ENCODE peak calls at places on chromosomes 3 and 15, in five cellular contexts. One of them, this sample, is unnamed.

GRCh38 chr3:116001063-116001765 is 377.9 kb downstream of the GAP43 start:
- DNase-seq in WERI-Rb-1: no peak
- DNase-seq in AG04450: no peak
- DNase-seq in effector memory CD4-positive, alpha-beta T cell: no peak
- DNase-seq in colonic mucosa: no peak
- DNase-seq in this sample: no peak

GRCh38 chr15:61421938-61422337 is 192.8 kb upstream of the RORA start:
- DNase-seq in effector memory CD4-positive, alpha-beta T cell: no peak
- DNase-seq in AG04450: no peak
- DNase-seq in WERI-Rb-1: no peak
- DNase-seq in colonic mucosa: no peak
- DNase-seq in this sample: no peak

GRCh38 chr3:197501879-197502620 is 53.7 kb downstream of the BDH1 start:
- DNase-seq in WERI-Rb-1: peak
- DNase-seq in AG04450: no peak
- DNase-seq in effector memory CD4-positive, alpha-beta T cell: no peak
- DNase-seq in colonic mucosa: peak
- DNase-seq in this sample: peak

GRCh38 chr3:196499807-196500524 is 3.6 kb downstream of the RNF168 start:
- DNase-seq in colonic mucosa: no peak
- DNase-seq in effector memory CD4-positive, alpha-beta T cell: no peak
- DNase-seq in WERI-Rb-1: no peak
- DNase-seq in AG04450: no peak
- DNase-seq in this sample: no peak

GRCh38 chr3:185503467-185503975 is 4.7 kb upstream of the TMEM41A start:
- DNase-seq in effector memory CD4-positive, alpha-beta T cell: no peak
- DNase-seq in colonic mucosa: no peak
- DNase-seq in AG04450: no peak
- DNase-seq in WERI-Rb-1: no peak
- DNase-seq in this sample: no peak

GRCh38 chr3:150725548-150725947 is 21.8 kb upstream of the ERICH6 start:
- DNase-seq in colonic mucosa: peak
- DNase-seq in WERI-Rb-1: no peak
- DNase-seq in AG04450: no peak
- DNase-seq in effector memory CD4-positive, alpha-beta T cell: no peak
- DNase-seq in this sample: no peak

GRCh38 chr3:40631341-40631995 is 106.7 kb downstream of the ZNF621 start:
- DNase-seq in WERI-Rb-1: peak
- DNase-seq in colonic mucosa: peak
- DNase-seq in AG04450: no peak
- DNase-seq in effector memory CD4-positive, alpha-beta T cell: no peak
- DNase-seq in this sample: no peak

GRCh38 chr3:141151439-141151838 is 80.2 kb upstream of the PXYLP1 start:
- DNase-seq in AG04450: no peak
- DNase-seq in colonic mucosa: no peak
- DNase-seq in WERI-Rb-1: no peak
- DNase-seq in effector memory CD4-positive, alpha-beta T cell: no peak
- DNase-seq in this sample: no peak

GRCh38 chr3:62761711-62762110 is 113.5 kb downstream of the CADPS start:
- DNase-seq in colonic mucosa: no peak
- DNase-seq in AG04450: no peak
- DNase-seq in WERI-Rb-1: peak
- DNase-seq in effector memory CD4-positive, alpha-beta T cell: no peak
- DNase-seq in this sample: no peak

GRCh38 chr3:165640970-165641369 is 196.3 kb downstream of the BCHE start:
- DNase-seq in AG04450: no peak
- DNase-seq in effector memory CD4-positive, alpha-beta T cell: no peak
- DNase-seq in colonic mucosa: no peak
- DNase-seq in WERI-Rb-1: no peak
- DNase-seq in this sample: no peak

GRCh38 chr3:126996905-126997304 is 14.0 kb downstream of the PLXNA1 start:
- DNase-seq in AG04450: no peak
- DNase-seq in WERI-Rb-1: no peak
- DNase-seq in effector memory CD4-positive, alpha-beta T cell: no peak
- DNase-seq in colonic mucosa: no peak
- DNase-seq in this sample: no peak

GRCh38 chr3:30915782-30916181 is 21.3 kb upstream of the GADL1 start:
- DNase-seq in AG04450: no peak
- DNase-seq in effector memory CD4-positive, alpha-beta T cell: no peak
- DNase-seq in colonic mucosa: no peak
- DNase-seq in WERI-Rb-1: no peak
- DNase-seq in this sample: no peak

GRCh38 chr3:120177907-120178306 is 83.7 kb upstream of the GSK3B start:
- DNase-seq in effector memory CD4-positive, alpha-beta T cell: no peak
- DNase-seq in colonic mucosa: no peak
- DNase-seq in AG04450: no peak
- DNase-seq in WERI-Rb-1: no peak
- DNase-seq in this sample: no peak

GRCh38 chr3:72437666-72438065 is 410.6 kb downstream of the SHQ1 start:
- DNase-seq in effector memory CD4-positive, alpha-beta T cell: no peak
- DNase-seq in AG04450: no peak
- DNase-seq in colonic mucosa: no peak
- DNase-seq in WERI-Rb-1: no peak
- DNase-seq in this sample: no peak

GRCh38 chr3:181726351-181727121 is 14.8 kb downstream of the SOX2 start:
- DNase-seq in WERI-Rb-1: peak
- DNase-seq in AG04450: no peak
- DNase-seq in effector memory CD4-positive, alpha-beta T cell: no peak
- DNase-seq in colonic mucosa: no peak
- DNase-seq in this sample: no peak

GRCh38 chr3:13475871-13476590 is 4.1 kb upstream of the HDAC11 start:
- DNase-seq in WERI-Rb-1: no peak
- DNase-seq in effector memory CD4-positive, alpha-beta T cell: no peak
- DNase-seq in AG04450: no peak
- DNase-seq in colonic mucosa: no peak
- DNase-seq in this sample: peak

GRCh38 chr3:104596551-104596950 is 770.2 kb upstream of the ALCAM start:
- DNase-seq in effector memory CD4-positive, alpha-beta T cell: no peak
- DNase-seq in colonic mucosa: no peak
- DNase-seq in WERI-Rb-1: peak
- DNase-seq in AG04450: peak
- DNase-seq in this sample: no peak

GRCh38 chr3:11568503-11569155 is 75.1 kb downstream of the VGLL4 start:
- DNase-seq in AG04450: peak
- DNase-seq in colonic mucosa: no peak
- DNase-seq in WERI-Rb-1: no peak
- DNase-seq in effector memory CD4-positive, alpha-beta T cell: no peak
- DNase-seq in this sample: no peak

GRCh38 chr3:15300318-15301078 is 31.9 kb downstream of the SH3BP5 start:
- DNase-seq in effector memory CD4-positive, alpha-beta T cell: no peak
- DNase-seq in colonic mucosa: no peak
- DNase-seq in AG04450: no peak
- DNase-seq in WERI-Rb-1: no peak
- DNase-seq in this sample: no peak

GRCh38 chr3:16106050-16106449 is 68.4 kb upstream of the GALNT15 start:
- DNase-seq in effector memory CD4-positive, alpha-beta T cell: no peak
- DNase-seq in colonic mucosa: no peak
- DNase-seq in AG04450: no peak
- DNase-seq in WERI-Rb-1: no peak
- DNase-seq in this sample: no peak

GRCh38 chr15:42084465-42085235 is 9.7 kb downstream of the PLA2G4D start:
- DNase-seq in AG04450: peak
- DNase-seq in colonic mucosa: peak
- DNase-seq in effector memory CD4-positive, alpha-beta T cell: peak
- DNase-seq in WERI-Rb-1: peak
- DNase-seq in this sample: peak

GRCh38 chr15:74258456-74259323 is 22.6 kb downstream of the CCDC33 start:
- DNase-seq in effector memory CD4-positive, alpha-beta T cell: no peak
- DNase-seq in AG04450: no peak
- DNase-seq in WERI-Rb-1: no peak
- DNase-seq in colonic mucosa: no peak
- DNase-seq in this sample: no peak

GRCh38 chr3:62084558-62084957 is 288.8 kb downstream of the FEZF2 start:
- DNase-seq in colonic mucosa: no peak
- DNase-seq in AG04450: no peak
- DNase-seq in WERI-Rb-1: peak
- DNase-seq in effector memory CD4-positive, alpha-beta T cell: no peak
- DNase-seq in this sample: no peak

GRCh38 chr15:51576911-51577500 is 45.6 kb downstream of the DMXL2 start:
- DNase-seq in effector memory CD4-positive, alpha-beta T cell: no peak
- DNase-seq in colonic mucosa: no peak
- DNase-seq in AG04450: no peak
- DNase-seq in WERI-Rb-1: no peak
- DNase-seq in this sample: no peak

GRCh38 chr3:20528180-20528579 is 342.2 kb upstream of the SGO1 start:
- DNase-seq in AG04450: no peak
- DNase-seq in colonic mucosa: no peak
- DNase-seq in effector memory CD4-positive, alpha-beta T cell: no peak
- DNase-seq in WERI-Rb-1: no peak
- DNase-seq in this sample: no peak

GRCh38 chr3:87413821-87414220 is 137.4 kb upstream of the POU1F1 start:
- DNase-seq in colonic mucosa: no peak
- DNase-seq in AG04450: no peak
- DNase-seq in WERI-Rb-1: no peak
- DNase-seq in effector memory CD4-positive, alpha-beta T cell: no peak
- DNase-seq in this sample: no peak

GRCh38 chr15:78264304-78265136 is at the start of gene DNAJA4:
- DNase-seq in WERI-Rb-1: no peak
- DNase-seq in colonic mucosa: peak
- DNase-seq in AG04450: no peak
- DNase-seq in effector memory CD4-positive, alpha-beta T cell: peak
- DNase-seq in this sample: peak
- H3K4me3 ChIP-seq in WERI-Rb-1: no peak
- H3K4me3 ChIP-seq in colonic mucosa: peak
- H3K4me3 ChIP-seq in AG04450: peak
- H3K4me3 ChIP-seq in effector memory CD4-positive, alpha-beta T cell: peak
- H3K4me3 ChIP-seq in this sample: peak

DNA sequence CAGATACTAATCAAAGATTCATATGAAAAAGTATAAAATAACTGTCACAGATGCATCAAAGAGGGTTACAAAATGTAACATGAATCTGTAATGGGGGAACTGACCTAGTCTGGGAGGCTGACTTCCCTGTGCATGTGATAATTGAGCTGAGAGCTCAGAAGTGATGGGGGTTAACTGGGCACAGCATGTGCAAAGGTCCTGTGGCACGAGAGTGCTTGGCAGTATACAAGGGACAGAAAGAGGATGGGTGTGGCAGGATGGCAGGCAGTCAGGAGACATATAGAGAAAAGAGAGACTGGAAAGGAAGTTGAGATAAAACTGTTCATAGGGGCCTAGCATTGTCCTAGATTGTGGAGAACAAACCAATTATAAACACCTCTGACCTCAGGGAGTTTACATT is 47.8 kb upstream of the IREB2 start:
- DNase-seq in AG04450: no peak
- DNase-seq in WERI-Rb-1: no peak
- DNase-seq in colonic mucosa: no peak
- DNase-seq in effector memory CD4-positive, alpha-beta T cell: no peak
- DNase-seq in this sample: no peak
- H3K27ac ChIP-seq in AG04450: no peak
- H3K27ac ChIP-seq in WERI-Rb-1: no peak
- H3K27ac ChIP-seq in colonic mucosa: no peak
- H3K27ac ChIP-seq in effector memory CD4-positive, alpha-beta T cell: no peak
- H3K27ac ChIP-seq in this sample: no peak

DNA sequence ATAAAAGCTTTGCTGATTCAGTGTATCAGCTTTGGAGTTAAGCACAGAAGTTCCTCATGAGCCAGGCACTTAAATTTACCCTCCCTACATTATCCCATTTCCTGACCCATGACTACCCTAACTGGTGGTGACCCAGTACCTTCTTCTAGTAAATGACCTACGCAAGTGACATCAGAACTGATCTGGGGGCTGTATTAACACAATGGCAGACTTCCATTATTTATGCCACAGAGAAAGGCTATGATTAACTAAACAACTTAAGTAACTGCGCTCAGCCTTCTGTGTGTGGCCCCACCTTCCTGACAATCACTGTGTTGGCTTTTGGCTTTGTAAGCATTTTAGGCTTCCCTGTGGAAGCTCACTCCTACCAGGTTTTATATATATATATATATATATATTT is 1.9 kb downstream of the MB21D2 start:
- DNase-seq in colonic mucosa: no peak
- DNase-seq in WERI-Rb-1: no peak
- DNase-seq in effector memory CD4-positive, alpha-beta T cell: no peak
- DNase-seq in AG04450: no peak
- DNase-seq in this sample: no peak
- H3K4me3 ChIP-seq in colonic mucosa: peak
- H3K4me3 ChIP-seq in WERI-Rb-1: no peak
- H3K4me3 ChIP-seq in effector memory CD4-positive, alpha-beta T cell: no peak
- H3K4me3 ChIP-seq in AG04450: peak
- H3K4me3 ChIP-seq in this sample: no peak

GRCh38 chr3:124584245-124584551 is 146.1 kb upstream of the UMPS start:
- DNase-seq in colonic mucosa: no peak
- DNase-seq in WERI-Rb-1: no peak
- DNase-seq in AG04450: no peak
- DNase-seq in effector memory CD4-positive, alpha-beta T cell: no peak
- DNase-seq in this sample: no peak
- H3K27ac ChIP-seq in colonic mucosa: no peak
- H3K27ac ChIP-seq in WERI-Rb-1: no peak
- H3K27ac ChIP-seq in AG04450: no peak
- H3K27ac ChIP-seq in effector memory CD4-positive, alpha-beta T cell: no peak
- H3K27ac ChIP-seq in this sample: no peak

GRCh38 chr3:98068824-98069223 is 18.1 kb upstream of the OR5AC2 start:
- DNase-seq in AG04450: no peak
- DNase-seq in WERI-Rb-1: no peak
- DNase-seq in effector memory CD4-positive, alpha-beta T cell: no peak
- DNase-seq in colonic mucosa: no peak
- DNase-seq in this sample: no peak
- H3K4me3 ChIP-seq in AG04450: no peak
- H3K4me3 ChIP-seq in WERI-Rb-1: no peak
- H3K4me3 ChIP-seq in effector memory CD4-positive, alpha-beta T cell: no peak
- H3K4me3 ChIP-seq in colonic mucosa: no peak
- H3K4me3 ChIP-seq in this sample: no peak

GRCh38 chr15:78205856-78206255 is 28.5 kb downstream of the ACSBG1 start:
- DNase-seq in effector memory CD4-positive, alpha-beta T cell: no peak
- DNase-seq in WERI-Rb-1: no peak
- DNase-seq in AG04450: no peak
- DNase-seq in colonic mucosa: peak
- DNase-seq in this sample: peak

GRCh38 chr15:78204351-78205309 is 29.7 kb downstream of the ACSBG1 start:
- DNase-seq in effector memory CD4-positive, alpha-beta T cell: no peak
- DNase-seq in AG04450: no peak
- DNase-seq in WERI-Rb-1: no peak
- DNase-seq in colonic mucosa: peak
- DNase-seq in this sample: peak

GRCh38 chr15:78206326-78207109 is 27.8 kb downstream of the ACSBG1 start:
- DNase-seq in AG04450: no peak
- DNase-seq in effector memory CD4-positive, alpha-beta T cell: no peak
- DNase-seq in WERI-Rb-1: peak
- DNase-seq in colonic mucosa: peak
- DNase-seq in this sample: no peak

GRCh38 chr15:78207110-78207458 is 27.3 kb downstream of the ACSBG1 start:
- DNase-seq in colonic mucosa: no peak
- DNase-seq in AG04450: no peak
- DNase-seq in effector memory CD4-positive, alpha-beta T cell: no peak
- DNase-seq in WERI-Rb-1: no peak
- DNase-seq in this sample: no peak

GRCh38 chr15:78205337-78205736 is 29.0 kb downstream of the ACSBG1 start:
- DNase-seq in colonic mucosa: no peak
- DNase-seq in effector memory CD4-positive, alpha-beta T cell: no peak
- DNase-seq in WERI-Rb-1: no peak
- DNase-seq in AG04450: no peak
- DNase-seq in this sample: no peak
- H3K27ac ChIP-seq in colonic mucosa: no peak
- H3K27ac ChIP-seq in effector memory CD4-positive, alpha-beta T cell: no peak
- H3K27ac ChIP-seq in WERI-Rb-1: no peak
- H3K27ac ChIP-seq in AG04450: no peak
- H3K27ac ChIP-seq in this sample: peak

GRCh38 chr15:78739206-78739605 is 72.1 kb downstream of the ADAMTS7 start:
- DNase-seq in effector memory CD4-positive, alpha-beta T cell: no peak
- DNase-seq in AG04450: no peak
- DNase-seq in colonic mucosa: peak
- DNase-seq in WERI-Rb-1: no peak
- DNase-seq in this sample: no peak
- H3K4me3 ChIP-seq in effector memory CD4-positive, alpha-beta T cell: no peak
- H3K4me3 ChIP-seq in AG04450: no peak
- H3K4me3 ChIP-seq in colonic mucosa: no peak
- H3K4me3 ChIP-seq in WERI-Rb-1: no peak
- H3K4me3 ChIP-seq in this sample: no peak